ENCODE peak calls at places on chromosomes 13 and 19, in nine cellular contexts. W is GM04504; Y is A673; B is T-helper 17 cell; K is HEK293T; T is stimulated activated CD8-positive, alpha-beta memory T cell treated with anti-CD3 and anti-CD28 coated beads, Interleukin-4, amount 100 ng/mL, for 24 hours; E is NCI-H1092 treated with DMSO at 0.1 percent for 48 hours; F is epithelial cell of esophagus; Q is non-pigmented ciliary epithelial cell. P is an unnamed sample.

GRCh38 chr19:49808762-49809154 is 4.3 kb downstream of the FUZ start:
- DNase-seq in Y (peak), T (peak), F (peak), E (peak), K (peak), W (no peak), B (peak), Q (peak), P (no peak)

GRCh38 chr19:19098084-19098702 is 34.4 kb downstream of the SLC25A42 start:
- DNase-seq in Q (no peak), F (peak), K (no peak), T (no peak), E (no peak), W (no peak), B (no peak), Y (no peak), P (no peak)

GRCh38 chr13:100280681-100281080 is 191.8 kb downstream of the PCCA start:
- DNase-seq in W (no peak), F (peak), Q (no peak), E (no peak), Y (no peak), B (no peak), T (no peak), K (no peak), P (no peak)

GRCh38 chr19:13430790-13431582 is 75.3 kb downstream of the CACNA1A start:
- DNase-seq in T (peak), B (peak), K (peak), Q (peak), W (peak), F (peak), E (no peak), Y (peak), P (no peak)

GRCh38 chr13:30126903-30127428 is 180.4 kb downstream of the KATNAL1 start:
- DNase-seq in F (no peak), W (no peak), Q (no peak), T (no peak), Y (no peak), K (no peak), E (no peak), B (no peak), P (no peak)

GRCh38 chr19:313169-313987 is 22.2 kb upstream of the PLPP2 start:
- DNase-seq in K (no peak), T (no peak), B (no peak), E (no peak), W (no peak), Y (no peak), F (no peak), Q (no peak), P (no peak)

GRCh38 chr13:46386996-46387851 is at the start of gene RUBCNL:
- DNase-seq in K (peak), W (no peak), E (no peak), F (peak), T (peak), B (no peak), Q (no peak), Y (peak), P (no peak)

GRCh38 chr13:66077286-66077685 is 1152.8 kb downstream of the PCDH9 start:
- DNase-seq in B (no peak), Y (no peak), E (no peak), Q (no peak), K (no peak), T (no peak), W (no peak), F (peak), P (no peak)

GRCh38 chr13:75492389-75492788 is 10.4 kb upstream of the TBC1D4 start:
- DNase-seq in E (no peak), Q (no peak), T (no peak), B (no peak), Y (no peak), K (no peak), F (peak), W (no peak), P (peak)

GRCh38 chr19:6660930-6661329 is 9.0 kb downstream of the TNFSF14 start:
- DNase-seq in W (no peak), B (no peak), Y (no peak), Q (no peak), K (no peak), F (no peak), E (no peak), T (no peak), P (no peak)

GRCh38 chr19:39832341-39833083 is 1.4 kb downstream of the DYRK1B start:
- DNase-seq in K (no peak), E (no peak), Y (no peak), B (no peak), F (no peak), W (no peak), T (no peak), Q (no peak), P (no peak)

GRCh38 chr19:50427997-50428425 is 4.7 kb upstream of the MYBPC2 start:
- DNase-seq in Y (peak), F (peak), K (no peak), Q (peak), W (no peak), E (no peak), T (no peak), B (no peak), P (peak)

GRCh38 chr19:17739121-17739875 is 12.0 kb upstream of the FCHO1 start:
- DNase-seq in K (no peak), W (no peak), Q (no peak), E (peak), Y (peak), T (no peak), B (no peak), F (no peak), P (no peak)

GRCh38 chr19:751501-752341 is 809 bp downstream of the MISP start:
- DNase-seq in Y (no peak), T (no peak), W (peak), F (peak), E (no peak), B (no peak), K (no peak), Q (no peak), P (peak)

GRCh38 chr19:42367929-42368328 is 22.2 kb downstream of the CNFN start:
- DNase-seq in K (no peak), Y (no peak), Q (no peak), W (no peak), B (no peak), T (no peak), F (no peak), E (no peak), P (no peak)

GRCh38 chr13:35782793-35783192 is 306.3 kb upstream of the MAB21L1 start:
- DNase-seq in F (no peak), E (no peak), B (no peak), K (no peak), T (no peak), Q (no peak), W (no peak), Y (no peak), P (no peak)

GRCh38 chr19:23822735-23823134 is 64.0 kb upstream of the ZNF681 start:
- DNase-seq in B (no peak), Y (no peak), T (no peak), K (no peak), Q (no peak), W (no peak), F (peak), E (no peak), P (no peak)

GRCh38 chr13:28046981-28047380 is 53.4 kb downstream of the FLT3 start:
- DNase-seq in Y (peak), W (peak), T (no peak), B (no peak), K (no peak), E (no peak), F (no peak), Q (peak), P (peak)

GRCh38 chr19:16381756-16382401 is 57.3 kb downstream of the KLF2 start:
- DNase-seq in B (no peak), Y (no peak), W (peak), K (no peak), E (no peak), T (no peak), Q (no peak), F (no peak), P (no peak)

P was measured in AG04449.